ENCODE peak calls at places on chromosomes 11 and 22, in nine cellular contexts. F is CD8-positive, alpha-beta memory T cell; J is stimulated activated CD4-positive, alpha-beta T cell treated with anti-CD3 and anti-CD28 coated beads, Interleukin-2, amount 100 ng/mL, for 48 hours; O is NCI-H1092; X is H7; V is Calu3; E is NCI-H2107; B is tibial nerve; U is activated CD4-positive, alpha-beta T cell treated with anti-CD3 and anti-CD28 coated beads, Interleukin-2, amount 50 U/mL, for 1 hour. K is an unnamed sample.

GRCh38 chr11:61149624-61150615 is 11.3 kb downstream of the VPS37C start:
- DNase-seq in X (peak), F (no peak), O (no peak), J (no peak), V (peak), E (no peak), B (no peak), U (no peak), K (no peak)

GRCh38 chr11:120576606-120577005 is 65.1 kb downstream of the GRIK4 start:
- DNase-seq in J (no peak), E (no peak), B (no peak), V (no peak), F (no peak), O (no peak), U (no peak), X (no peak), K (no peak)

GRCh38 chr11:3136542-3137455 is 28.3 kb downstream of the OSBPL5 start:
- DNase-seq in U (no peak), X (peak), E (no peak), B (no peak), V (no peak), O (no peak), F (peak), J (no peak), K (no peak)

GRCh38 chr11:115153135-115153534 is 351.1 kb downstream of the CADM1 start:
- DNase-seq in E (no peak), V (no peak), O (no peak), J (no peak), X (no peak), B (no peak), U (no peak), F (no peak), K (no peak)

GRCh38 chr11:4559527-4560440 is 14.8 kb downstream of the OR52M1 start:
- DNase-seq in E (no peak), X (no peak), J (no peak), B (no peak), F (no peak), O (no peak), V (no peak), U (no peak), K (no peak)

GRCh38 chr11:61834278-61835004 is 6.3 kb downstream of the FADS2 start:
- DNase-seq in F (peak), O (peak), V (no peak), J (no peak), X (peak), E (peak), B (peak), U (no peak), K (peak)

GRCh38 chr22:26846645-26847044 is 189.3 kb downstream of the MIAT start:
- DNase-seq in O (no peak), X (no peak), E (no peak), U (no peak), J (no peak), B (no peak), V (no peak), F (no peak), K (no peak)

GRCh38 chr11:66846671-66847091 is 3.4 kb downstream of the RCE1 start:
- DNase-seq in J (no peak), V (no peak), O (no peak), F (no peak), E (no peak), X (no peak), B (no peak), U (no peak), K (no peak)

GRCh38 chr11:130611791-130612251 is 163.4 kb downstream of the ADAMTS15 start:
- DNase-seq in B (no peak), O (no peak), E (no peak), X (no peak), F (no peak), J (no peak), V (no peak), U (no peak), K (no peak)

GRCh38 chr11:20444537-20444936 is 57.0 kb downstream of the PRMT3 start:
- DNase-seq in E (no peak), F (no peak), O (no peak), U (no peak), V (no peak), B (no peak), X (no peak), J (no peak), K (no peak)

GRCh38 chr22:23260645-23261581 is 80.6 kb downstream of the BCR start:
- DNase-seq in O (no peak), F (no peak), J (no peak), X (no peak), E (no peak), V (no peak), U (no peak), B (no peak), K (no peak)

GRCh38 chr22:48507171-48507570 is 1320.5 kb downstream of the BRD1 start:
- DNase-seq in U (no peak), V (no peak), J (no peak), E (no peak), B (no peak), F (no peak), X (no peak), O (no peak), K (no peak)

GRCh38 chr11:10655227-10655626 is 38.3 kb downstream of the IRAG1 start:
- DNase-seq in O (no peak), B (no peak), V (no peak), J (no peak), U (no peak), E (no peak), X (no peak), F (no peak), K (no peak)

GRCh38 chr11:2137202-2138071 is 1.8 kb downstream of the IGF2 start:
- DNase-seq in X (peak), O (no peak), V (peak), U (no peak), E (no peak), J (no peak), F (no peak), B (peak), K (no peak)

GRCh38 chr11:21561589-21561988 is 631.3 kb upstream of the ANO5 start:
- DNase-seq in X (no peak), V (no peak), E (no peak), J (no peak), U (no peak), O (no peak), F (no peak), B (no peak), K (no peak)

GRCh38 chr11:126405374-126405773 is 49.9 kb downstream of the ST3GAL4 start:
- DNase-seq in U (no peak), X (peak), O (no peak), V (peak), J (no peak), F (no peak), E (no peak), B (no peak), K (no peak)

GRCh38 chr11:71504526-71504925 is 22.5 kb upstream of the KRTAP5-7 start:
- DNase-seq in E (no peak), F (no peak), O (no peak), X (peak), V (no peak), J (no peak), U (no peak), B (no peak), K (no peak)

GRCh38 chr11:104372111-104372510 is 208.2 kb upstream of the PDGFD start:
- DNase-seq in B (no peak), O (no peak), U (no peak), J (no peak), V (no peak), X (no peak), E (no peak), F (no peak), K (no peak)

GRCh38 chr11:129853508-129854228 is 38.0 kb downstream of the TMEM45B start:
- DNase-seq in V (peak), B (peak), E (peak), J (peak), U (peak), F (peak), X (no peak), O (peak), K (peak)